ENCODE peak calls at places on chromosome 5, in four cellular contexts. D is amygdala, L is lung, U is tibial artery. E is an unnamed sample.

GRCh38 chr5:140275837-140276236 is 27.1 kb downstream of the PFDN1 start:
- DNase-seq in D (no peak), L (no peak), U (no peak), E (no peak)

GRCh38 chr5:112479418-112479817 is 60.3 kb upstream of the EPB41L4A start:
- DNase-seq in U (no peak), D (no peak), L (no peak), E (peak)

GRCh38 chr5:1244976-1245375 is 19.8 kb downstream of the SLC6A18 start:
- DNase-seq in D (no peak), L (no peak), U (no peak), E (no peak)

GRCh38 chr5:147746986-147747385 is 35.5 kb downstream of the JAKMIP2 start:
- DNase-seq in U (no peak), L (no peak), D (no peak), E (no peak)

GRCh38 chr5:96562614-96563013 is 99.6 kb upstream of the CAST start:
- DNase-seq in D (no peak), U (no peak), L (no peak), E (peak)

GRCh38 chr5:144377207-144377606 is 206.5 kb downstream of the KCTD16 start:
- DNase-seq in D (no peak), L (no peak), U (no peak), E (no peak)

GRCh38 chr5:156783092-156783491 is 67.0 kb upstream of the PPP1R2B start:
- DNase-seq in U (no peak), L (no peak), D (no peak), E (no peak)

GRCh38 chr5:43040287-43041098 is at the start of gene ANXA2R:
- DNase-seq in U (peak), L (peak), D (no peak), E (peak)

GRCh38 chr5:19886123-19886921 is 101.7 kb downstream of the CDH18 start:
- DNase-seq in L (no peak), U (no peak), D (no peak), E (peak)

GRCh38 chr5:11904270-11904906 is at the start of gene CTNND2:
- DNase-seq in D (peak), L (peak), U (no peak), E (no peak)

GRCh38 chr5:130652178-130652577 is 512.9 kb downstream of the HINT1 start:
- DNase-seq in L (no peak), U (no peak), D (no peak), E (peak)

GRCh38 chr5:140205952-140206351 is 31.0 kb downstream of the CYSTM1 start:
- DNase-seq in U (no peak), D (no peak), L (no peak), E (no peak)

GRCh38 chr5:155631116-155631515 is 617.6 kb downstream of the KIF4B start:
- DNase-seq in D (no peak), U (no peak), L (no peak), E (no peak)

GRCh38 chr5:28517691-28518090 is 1479.3 kb upstream of the CDH9 start:
- DNase-seq in D (no peak), U (no peak), L (no peak), E (peak)

GRCh38 chr5:116437922-116438578 is 136.6 kb downstream of the SEMA6A start:
- DNase-seq in U (no peak), D (no peak), L (no peak), E (no peak)

GRCh38 chr5:83145882-83146331 is 68.6 kb downstream of the XRCC4 start:
- DNase-seq in U (no peak), D (no peak), L (no peak), E (peak)

GRCh38 chr5:96384353-96384752 is 48.7 kb downstream of the PCSK1 start:
- DNase-seq in U (peak), L (no peak), D (no peak), E (peak)

GRCh38 chr5:16596541-16596940 is 20.3 kb downstream of the RETREG1 start:
- DNase-seq in D (peak), L (no peak), U (no peak), E (no peak)

GRCh38 chr5:90689064-90689463 is 130.5 kb downstream of the ADGRV1 start:
- DNase-seq in U (no peak), L (no peak), D (no peak), E (no peak)

GRCh38 chr5:111603446-111603827 is 91.1 kb upstream of the STARD4 start:
- DNase-seq in L (no peak), D (no peak), U (no peak), E (peak)